ENCODE peak calls at places on chromosomes 1 and 21, in four cellular contexts. One of them, this sample, is unnamed.

GRCh38 chr1:226054519-226055327 is 7.8 kb upstream of the H3-3A start:
- DNase-seq in K562: no peak
- DNase-seq in WTC11: no peak
- DNase-seq in HepG2: no peak
- DNase-seq in this sample: no peak

GRCh38 chr1:233668725-233669294 is 54.9 kb downstream of the KCNK1 start:
- DNase-seq in WTC11: no peak
- DNase-seq in HepG2: no peak
- DNase-seq in K562: peak
- DNase-seq in this sample: peak

GRCh38 chr1:166164995-166165660 is 1.7 kb downstream of the FAM78B start:
- DNase-seq in HepG2: peak
- DNase-seq in K562: peak
- DNase-seq in WTC11: peak
- DNase-seq in this sample: no peak

GRCh38 chr1:64956241-64956640 is 10.1 kb downstream of the JAK1 start:
- DNase-seq in WTC11: no peak
- DNase-seq in HepG2: no peak
- DNase-seq in K562: peak
- DNase-seq in this sample: no peak

GRCh38 chr1:169060906-169061683 is 45.4 kb upstream of the ATP1B1 start:
- DNase-seq in K562: peak
- DNase-seq in HepG2: no peak
- DNase-seq in WTC11: no peak
- DNase-seq in this sample: no peak

GRCh38 chr1:83029916-83030315 is 969.0 kb downstream of the TTLL7 start:
- DNase-seq in K562: no peak
- DNase-seq in WTC11: no peak
- DNase-seq in HepG2: no peak
- DNase-seq in this sample: no peak

GRCh38 chr21:35026617-35027557 is 22.2 kb downstream of the RUNX1 start:
- DNase-seq in HepG2: peak
- DNase-seq in K562: peak
- DNase-seq in WTC11: peak
- DNase-seq in this sample: no peak

GRCh38 chr1:84247425-84248220 is 53.9 kb upstream of the SAMD13 start:
- DNase-seq in WTC11: no peak
- DNase-seq in HepG2: no peak
- DNase-seq in K562: peak
- DNase-seq in this sample: no peak

DNA sequence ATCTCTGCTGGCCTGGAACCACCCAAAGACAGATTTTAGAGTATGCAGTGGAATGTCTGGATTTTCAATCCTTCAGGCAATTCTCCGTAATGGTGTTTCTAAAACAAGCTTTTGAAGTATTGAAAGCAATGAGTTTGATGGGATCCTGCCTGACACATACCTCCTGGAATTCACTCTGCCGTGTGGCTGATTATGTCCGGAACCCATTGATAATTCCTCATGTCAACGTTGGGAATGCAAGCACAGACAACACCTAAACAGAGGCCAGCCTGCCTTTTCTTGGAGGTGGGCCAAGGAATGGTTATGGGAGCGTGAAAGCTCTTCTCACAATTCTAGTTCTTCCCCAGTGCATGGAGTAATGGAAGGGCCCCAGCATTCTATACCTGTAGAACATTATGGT is 168.9 kb upstream of the HMCN1 start:
- DNase-seq in WTC11: no peak
- DNase-seq in K562: no peak
- DNase-seq in HepG2: peak
- DNase-seq in this sample: no peak
- TF ChIP-seq TCF7 in WTC11: no peak
- TF ChIP-seq TCF7 in K562: no peak
- TF ChIP-seq TCF7 in HepG2: no peak
- TF ChIP-seq TCF7 in this sample: no peak

DNA sequence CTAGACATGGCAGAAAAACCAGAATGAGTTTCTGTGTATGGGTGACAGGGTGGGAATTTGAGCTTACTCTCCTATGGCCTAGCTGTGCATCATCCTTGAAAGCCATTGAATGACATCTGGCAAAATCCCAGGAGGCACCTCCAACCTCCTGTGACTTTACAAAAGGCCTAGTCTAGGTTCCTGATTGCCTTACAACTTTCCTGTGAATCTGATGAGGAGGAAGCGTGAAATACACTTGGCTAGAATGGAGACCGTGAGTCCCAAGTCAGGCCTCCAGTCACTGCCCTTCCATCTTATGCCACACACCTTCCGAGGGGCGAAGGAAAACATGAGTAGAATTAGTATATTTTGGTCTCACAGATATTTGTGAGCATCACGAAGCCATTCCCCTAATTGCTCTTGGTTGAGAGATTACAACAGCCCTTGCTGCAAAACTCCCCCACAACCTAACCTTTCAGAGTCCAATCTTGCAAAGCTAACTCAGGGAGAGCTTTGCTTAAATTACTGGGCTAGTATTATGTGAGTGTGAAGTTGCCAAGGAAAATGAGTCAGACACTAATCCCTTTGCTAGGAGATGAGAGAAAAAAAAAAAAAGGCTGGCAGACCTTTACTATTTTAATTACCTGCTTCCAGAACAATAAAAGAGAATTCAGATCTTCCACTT is 36.3 kb upstream of the PAXBP1 start:
- DNase-seq in K562: no peak
- DNase-seq in WTC11: no peak
- DNase-seq in HepG2: no peak
- DNase-seq in this sample: no peak
- TF ChIP-seq TCF7 in K562: no peak
- TF ChIP-seq TCF7 in WTC11: no peak
- TF ChIP-seq TCF7 in HepG2: no peak
- TF ChIP-seq TCF7 in this sample: no peak

GRCh38 chr21:42524341-42525227 is 10.9 kb downstream of the SLC37A1 start:
- DNase-seq in WTC11: peak
- DNase-seq in HepG2: peak
- DNase-seq in K562: no peak
- DNase-seq in this sample: peak

GRCh38 chr21:42526379-42526727 is 12.7 kb downstream of the SLC37A1 start:
- DNase-seq in K562: no peak
- DNase-seq in WTC11: no peak
- DNase-seq in HepG2: peak
- DNase-seq in this sample: no peak

GRCh38 chr21:42527127-42527488 is 13.5 kb downstream of the SLC37A1 start:
- DNase-seq in WTC11: no peak
- DNase-seq in K562: no peak
- DNase-seq in HepG2: no peak
- DNase-seq in this sample: no peak

GRCh38 chr21:42525228-42525604 is 11.6 kb downstream of the SLC37A1 start:
- DNase-seq in K562: no peak
- DNase-seq in HepG2: no peak
- DNase-seq in WTC11: no peak
- DNase-seq in this sample: no peak

GRCh38 chr21:42525676-42526378 is 12.2 kb downstream of the SLC37A1 start:
- DNase-seq in WTC11: no peak
- DNase-seq in K562: no peak
- DNase-seq in HepG2: no peak
- DNase-seq in this sample: no peak
- TF ChIP-seq TCF7 in WTC11: no peak
- TF ChIP-seq TCF7 in K562: no peak
- TF ChIP-seq TCF7 in HepG2: no peak
- TF ChIP-seq TCF7 in this sample: no peak

DNA sequence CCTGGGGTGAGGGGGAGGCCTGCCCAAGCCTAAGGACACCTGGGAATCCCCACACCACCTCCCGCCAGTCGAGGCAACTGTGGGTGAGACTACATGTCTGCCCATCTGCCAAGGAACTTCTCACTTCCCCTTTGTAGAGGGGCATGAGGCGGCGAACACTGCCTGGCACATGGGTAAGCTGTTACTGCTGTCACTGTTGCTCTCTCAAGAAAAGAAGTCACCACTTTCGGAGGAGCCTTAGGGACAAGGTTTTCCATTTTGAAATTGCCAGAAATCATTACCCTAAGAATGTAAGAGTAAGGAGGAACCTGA is 23.4 kb downstream of the SLC2A1 start:
- DNase-seq in WTC11: no peak
- DNase-seq in K562: no peak
- DNase-seq in HepG2: no peak
- DNase-seq in this sample: no peak
- TF ChIP-seq TCF7 in WTC11: no peak
- TF ChIP-seq TCF7 in K562: no peak
- TF ChIP-seq TCF7 in HepG2: no peak
- TF ChIP-seq TCF7 in this sample: no peak

DNA sequence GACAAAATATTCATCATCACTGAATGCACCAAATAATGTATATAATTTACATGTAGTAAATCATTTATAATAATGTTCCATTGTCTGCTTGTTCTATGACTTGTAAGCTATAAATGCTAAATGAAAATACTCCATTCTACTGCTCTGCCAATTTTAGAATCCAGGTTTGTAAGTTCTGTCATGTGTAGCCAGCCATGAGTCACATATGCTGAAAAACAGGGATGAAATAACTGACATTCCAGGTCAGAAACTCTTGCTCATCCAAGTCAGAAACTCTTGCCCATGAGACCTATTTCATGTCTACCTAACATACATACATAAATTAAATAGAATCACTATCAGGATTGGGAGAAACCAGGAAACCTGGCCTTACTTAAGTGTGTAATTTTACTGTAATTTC is 95.6 kb downstream of the ASH1L start:
- DNase-seq in K562: no peak
- DNase-seq in HepG2: no peak
- DNase-seq in WTC11: no peak
- DNase-seq in this sample: no peak
- TF ChIP-seq TCF7 in K562: no peak
- TF ChIP-seq TCF7 in HepG2: no peak
- TF ChIP-seq TCF7 in WTC11: no peak
- TF ChIP-seq TCF7 in this sample: no peak

DNA sequence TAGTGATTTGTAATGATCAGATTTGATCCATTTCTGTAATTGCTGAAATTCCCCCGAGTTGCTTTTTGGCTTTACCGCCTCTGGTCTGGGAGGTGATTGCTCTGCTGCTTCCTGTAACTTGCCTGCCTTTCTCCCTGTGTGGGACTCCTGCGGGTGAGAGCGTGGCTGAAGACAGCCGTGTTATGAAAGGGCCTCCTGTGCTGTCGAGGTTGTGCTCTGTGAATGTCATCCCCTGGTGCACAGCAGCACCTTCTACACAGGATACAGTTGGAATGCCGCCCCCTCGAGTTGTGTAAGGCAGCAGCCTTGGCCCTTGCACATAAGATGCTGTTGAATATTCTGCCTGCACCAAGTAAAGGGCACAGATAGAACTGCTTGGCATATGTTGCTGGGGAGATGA is 5.9 kb downstream of the SOD1 start:
- DNase-seq in K562: no peak
- DNase-seq in WTC11: no peak
- DNase-seq in HepG2: peak
- DNase-seq in this sample: no peak
- TF ChIP-seq TCF7 in K562: no peak
- TF ChIP-seq TCF7 in WTC11: no peak
- TF ChIP-seq TCF7 in HepG2: no peak
- TF ChIP-seq TCF7 in this sample: no peak

GRCh38 chr1:156668801-156669637 is 8.2 kb downstream of the NES start:
- DNase-seq in HepG2: no peak
- DNase-seq in WTC11: no peak
- DNase-seq in K562: no peak
- DNase-seq in this sample: no peak

GRCh38 chr1:156667968-156668709 is 9.1 kb downstream of the NES start:
- DNase-seq in WTC11: no peak
- DNase-seq in K562: no peak
- DNase-seq in HepG2: no peak
- DNase-seq in this sample: no peak

GRCh38 chr1:156666862-156667609 is 10.2 kb downstream of the NES start:
- DNase-seq in K562: no peak
- DNase-seq in WTC11: no peak
- DNase-seq in HepG2: peak
- DNase-seq in this sample: no peak

GRCh38 chr1:156665539-156665938 is 11.7 kb downstream of the NES start:
- DNase-seq in HepG2: no peak
- DNase-seq in K562: no peak
- DNase-seq in WTC11: no peak
- DNase-seq in this sample: no peak

GRCh38 chr1:156667610-156667967 is 9.6 kb downstream of the NES start:
- DNase-seq in K562: no peak
- DNase-seq in WTC11: no peak
- DNase-seq in HepG2: no peak
- DNase-seq in this sample: no peak
- TF ChIP-seq TCF7 in K562: no peak
- TF ChIP-seq TCF7 in WTC11: no peak
- TF ChIP-seq TCF7 in HepG2: no peak
- TF ChIP-seq TCF7 in this sample: no peak

DNA sequence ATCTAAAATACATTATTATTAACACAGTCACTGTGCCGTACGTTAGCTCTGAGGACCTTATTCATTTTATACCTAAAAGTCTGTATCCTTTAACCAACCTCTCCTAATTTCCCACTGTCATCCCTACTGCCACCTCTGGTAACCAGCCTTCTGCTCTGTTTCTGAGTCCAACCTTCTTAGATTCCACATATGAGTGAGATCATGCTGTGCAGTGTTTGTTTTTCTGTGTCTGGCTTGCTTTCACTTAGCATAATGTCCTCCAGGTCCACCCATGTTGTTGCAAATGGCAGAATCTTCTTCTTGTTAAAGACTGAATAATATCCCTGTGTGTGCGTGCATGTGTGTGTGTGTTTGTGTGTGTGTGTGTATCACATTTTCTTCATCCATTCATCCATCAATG is 64.2 kb downstream of the ETS2 start:
- DNase-seq in HepG2: peak
- DNase-seq in K562: no peak
- DNase-seq in WTC11: no peak
- DNase-seq in this sample: no peak
- TF ChIP-seq TCF7 in HepG2: no peak
- TF ChIP-seq TCF7 in K562: no peak
- TF ChIP-seq TCF7 in WTC11: no peak
- TF ChIP-seq TCF7 in this sample: no peak

This sample was measured in GM12878.